ENCODE peak calls at places on chromosomes 4 and X, in eight cellular contexts. O, H, W, T, Q, D, X and P are unnamed samples.

GRCh38 chr4:686371-687040 is 2.4 kb downstream of the SLC49A3 start:
- DNase-seq in O (no peak), H (no peak), W (no peak), T (no peak), Q (no peak), D (no peak), X (no peak), P (no peak)

GRCh38 chrX:68930576-68931317 is 101.9 kb downstream of the EFNB1 start:
- DNase-seq in O (no peak), H (no peak), W (no peak), T (no peak), Q (no peak), D (no peak), X (no peak), P (no peak)

GRCh38 chr4:20992002-20992401 is 291.7 kb downstream of the PACRGL start:
- DNase-seq in O (no peak), H (no peak), W (no peak), T (no peak), Q (no peak), D (no peak), X (no peak), P (no peak)

GRCh38 chr4:184310171-184310567 is 92.5 kb upstream of the ENPP6 start:
- DNase-seq in O (no peak), H (peak), W (peak), T (no peak), Q (no peak), D (no peak), X (no peak), P (no peak)

GRCh38 chr4:7785017-7785416 is 154.6 kb downstream of the AFAP1 start:
- DNase-seq in O (no peak), H (no peak), W (no peak), T (no peak), Q (no peak), D (no peak), X (peak), P (no peak)

GRCh38 chr4:91089194-91089593 is 962.0 kb downstream of the CCSER1 start:
- DNase-seq in O (no peak), H (no peak), W (no peak), T (no peak), Q (no peak), D (no peak), X (no peak), P (no peak)

GRCh38 chr4:108512615-108513505 is 107.5 kb upstream of the RPL34 start:
- DNase-seq in O (no peak), H (peak), W (peak), T (peak), Q (peak), D (peak), X (peak), P (no peak)

GRCh38 chr4:51831133-51831532 is 11.8 kb upstream of the DCUN1D4 start:
- DNase-seq in O (peak), H (peak), W (peak), T (peak), Q (peak), D (peak), X (no peak), P (peak)

GRCh38 chr4:43456383-43456782 is 563.9 kb downstream of the GRXCR1 start:
- DNase-seq in O (no peak), H (no peak), W (no peak), T (no peak), Q (no peak), D (no peak), X (peak), P (no peak)

GRCh38 chr4:151236036-151236435 is 40.9 kb upstream of the PRSS48 start:
- DNase-seq in O (no peak), H (no peak), W (no peak), T (no peak), Q (no peak), D (no peak), X (no peak), P (no peak)

GRCh38 chrX:71117358-71117757 is 1.0 kb upstream of the MED12 start:
- DNase-seq in O (no peak), H (no peak), W (no peak), T (no peak), Q (no peak), D (no peak), X (no peak), P (no peak)

GRCh38 chr4:145497199-145498149 is 15.8 kb downstream of the SMAD1 start:
- DNase-seq in O (no peak), H (no peak), W (no peak), T (no peak), Q (no peak), D (no peak), X (no peak), P (no peak)

GRCh38 chr4:170804930-170805329 is 715.2 kb upstream of the AADAT start:
- DNase-seq in O (no peak), H (no peak), W (no peak), T (no peak), Q (no peak), D (no peak), X (no peak), P (no peak)

GRCh38 chrX:66408507-66408906 is 230.4 kb downstream of the EDA2R start:
- DNase-seq in O (no peak), H (peak), W (no peak), T (no peak), Q (no peak), D (no peak), X (no peak), P (peak)

GRCh38 chr4:68021185-68021584 is 57.9 kb upstream of the TMPRSS11A start:
- DNase-seq in O (no peak), H (no peak), W (no peak), T (no peak), Q (no peak), D (no peak), X (no peak), P (no peak)

GRCh38 chr4:64799751-64800150 is 390.5 kb upstream of the TECRL start:
- DNase-seq in O (peak), H (no peak), W (no peak), T (no peak), Q (no peak), D (peak), X (no peak), P (no peak)